ENCODE peak calls at places on chromosomes 12 and 14, in eight cellular contexts. One of them, this sample, is unnamed.

GRCh38 chr12:90024261-90024660 is 315.6 kb upstream of the ATP2B1 start:
- DNase-seq in stromal cell of bone marrow: no peak
- DNase-seq in upper lobe of right lung: no peak
- DNase-seq in NCI-H1105 treated with DMSO at 0.1 percent for 48 hours: no peak
- DNase-seq in head of caudate nucleus: no peak
- DNase-seq in AG09319: peak
- DNase-seq in amygdala: no peak
- DNase-seq in PC-3: peak
- DNase-seq in this sample: no peak

GRCh38 chr12:27179399-27180214 is 64.5 kb upstream of the STK38L start:
- DNase-seq in stromal cell of bone marrow: peak
- DNase-seq in upper lobe of right lung: no peak
- DNase-seq in NCI-H1105 treated with DMSO at 0.1 percent for 48 hours: no peak
- DNase-seq in head of caudate nucleus: peak
- DNase-seq in AG09319: no peak
- DNase-seq in amygdala: no peak
- DNase-seq in PC-3: peak
- DNase-seq in this sample: no peak

GRCh38 chr14:73457050-73457934 is 1.1 kb downstream of the NUMB start:
- DNase-seq in stromal cell of bone marrow: no peak
- DNase-seq in upper lobe of right lung: peak
- DNase-seq in NCI-H1105 treated with DMSO at 0.1 percent for 48 hours: peak
- DNase-seq in head of caudate nucleus: no peak
- DNase-seq in AG09319: no peak
- DNase-seq in amygdala: no peak
- DNase-seq in PC-3: peak
- DNase-seq in this sample: peak

GRCh38 chr12:69099201-69099837 is 140.1 kb upstream of the CPSF6 start:
- DNase-seq in stromal cell of bone marrow: no peak
- DNase-seq in upper lobe of right lung: no peak
- DNase-seq in NCI-H1105 treated with DMSO at 0.1 percent for 48 hours: no peak
- DNase-seq in head of caudate nucleus: no peak
- DNase-seq in AG09319: no peak
- DNase-seq in amygdala: no peak
- DNase-seq in PC-3: no peak
- DNase-seq in this sample: peak

GRCh38 chr12:109738878-109739665 is 25.4 kb downstream of the FAM222A start:
- DNase-seq in stromal cell of bone marrow: no peak
- DNase-seq in upper lobe of right lung: peak
- DNase-seq in NCI-H1105 treated with DMSO at 0.1 percent for 48 hours: no peak
- DNase-seq in head of caudate nucleus: no peak
- DNase-seq in AG09319: no peak
- DNase-seq in amygdala: no peak
- DNase-seq in PC-3: peak
- DNase-seq in this sample: no peak

GRCh38 chr12:121520586-121521086 is 60.2 kb downstream of the KDM2B start:
- DNase-seq in stromal cell of bone marrow: no peak
- DNase-seq in upper lobe of right lung: no peak
- DNase-seq in NCI-H1105 treated with DMSO at 0.1 percent for 48 hours: no peak
- DNase-seq in head of caudate nucleus: no peak
- DNase-seq in AG09319: no peak
- DNase-seq in amygdala: no peak
- DNase-seq in PC-3: no peak
- DNase-seq in this sample: no peak

GRCh38 chr12:54495327-54495726 is 2.2 kb upstream of the NCKAP1L start:
- DNase-seq in stromal cell of bone marrow: no peak
- DNase-seq in upper lobe of right lung: no peak
- DNase-seq in NCI-H1105 treated with DMSO at 0.1 percent for 48 hours: no peak
- DNase-seq in head of caudate nucleus: no peak
- DNase-seq in AG09319: no peak
- DNase-seq in amygdala: no peak
- DNase-seq in PC-3: no peak
- DNase-seq in this sample: no peak

GRCh38 chr12:100656141-100656540 is 82.7 kb downstream of the GAS2L3 start:
- DNase-seq in stromal cell of bone marrow: no peak
- DNase-seq in upper lobe of right lung: no peak
- DNase-seq in NCI-H1105 treated with DMSO at 0.1 percent for 48 hours: peak
- DNase-seq in head of caudate nucleus: no peak
- DNase-seq in AG09319: no peak
- DNase-seq in amygdala: no peak
- DNase-seq in PC-3: no peak
- DNase-seq in this sample: no peak

GRCh38 chr12:131460516-131460915 is 250.4 kb upstream of the SFSWAP start:
- DNase-seq in stromal cell of bone marrow: no peak
- DNase-seq in upper lobe of right lung: no peak
- DNase-seq in NCI-H1105 treated with DMSO at 0.1 percent for 48 hours: no peak
- DNase-seq in head of caudate nucleus: peak
- DNase-seq in AG09319: no peak
- DNase-seq in amygdala: no peak
- DNase-seq in PC-3: peak
- DNase-seq in this sample: no peak

GRCh38 chr12:41287500-41287899 is 99.4 kb downstream of the PDZRN4 start:
- DNase-seq in stromal cell of bone marrow: no peak
- DNase-seq in upper lobe of right lung: no peak
- DNase-seq in NCI-H1105 treated with DMSO at 0.1 percent for 48 hours: no peak
- DNase-seq in head of caudate nucleus: no peak
- DNase-seq in AG09319: no peak
- DNase-seq in amygdala: no peak
- DNase-seq in PC-3: no peak
- DNase-seq in this sample: no peak

GRCh38 chr14:46108228-46108627 is 543.4 kb downstream of the RPL10L start:
- DNase-seq in stromal cell of bone marrow: no peak
- DNase-seq in upper lobe of right lung: no peak
- DNase-seq in NCI-H1105 treated with DMSO at 0.1 percent for 48 hours: no peak
- DNase-seq in head of caudate nucleus: no peak
- DNase-seq in AG09319: no peak
- DNase-seq in amygdala: no peak
- DNase-seq in PC-3: no peak
- DNase-seq in this sample: no peak

GRCh38 chr12:10511756-10512355 is 6.2 kb downstream of the EIF2S3B start:
- DNase-seq in stromal cell of bone marrow: no peak
- DNase-seq in upper lobe of right lung: no peak
- DNase-seq in NCI-H1105 treated with DMSO at 0.1 percent for 48 hours: no peak
- DNase-seq in head of caudate nucleus: peak
- DNase-seq in AG09319: no peak
- DNase-seq in amygdala: no peak
- DNase-seq in PC-3: no peak
- DNase-seq in this sample: no peak

GRCh38 chr14:91997492-91997891 is 42.4 kb downstream of the TRIP11 start:
- DNase-seq in stromal cell of bone marrow: no peak
- DNase-seq in upper lobe of right lung: no peak
- DNase-seq in NCI-H1105 treated with DMSO at 0.1 percent for 48 hours: no peak
- DNase-seq in head of caudate nucleus: no peak
- DNase-seq in AG09319: no peak
- DNase-seq in amygdala: no peak
- DNase-seq in PC-3: no peak
- DNase-seq in this sample: no peak

GRCh38 chr14:35389315-35389667 is 15.3 kb downstream of the NFKBIA start:
- DNase-seq in stromal cell of bone marrow: no peak
- DNase-seq in upper lobe of right lung: no peak
- DNase-seq in NCI-H1105 treated with DMSO at 0.1 percent for 48 hours: no peak
- DNase-seq in head of caudate nucleus: no peak
- DNase-seq in AG09319: no peak
- DNase-seq in amygdala: no peak
- DNase-seq in PC-3: no peak
- DNase-seq in this sample: no peak

GRCh38 chr14:91154851-91155625 is 41.2 kb downstream of the DGLUCY start:
- DNase-seq in stromal cell of bone marrow: peak
- DNase-seq in upper lobe of right lung: no peak
- DNase-seq in NCI-H1105 treated with DMSO at 0.1 percent for 48 hours: peak
- DNase-seq in head of caudate nucleus: no peak
- DNase-seq in AG09319: no peak
- DNase-seq in amygdala: no peak
- DNase-seq in PC-3: peak
- DNase-seq in this sample: no peak

GRCh38 chr14:104520620-104521410 is 58.7 kb upstream of the C14orf180 start:
- DNase-seq in stromal cell of bone marrow: no peak
- DNase-seq in upper lobe of right lung: no peak
- DNase-seq in NCI-H1105 treated with DMSO at 0.1 percent for 48 hours: no peak
- DNase-seq in head of caudate nucleus: no peak
- DNase-seq in AG09319: no peak
- DNase-seq in amygdala: no peak
- DNase-seq in PC-3: no peak
- DNase-seq in this sample: peak

GRCh38 chr12:802242-802995 is 50.0 kb downstream of the WNK1 start:
- DNase-seq in stromal cell of bone marrow: no peak
- DNase-seq in upper lobe of right lung: no peak
- DNase-seq in NCI-H1105 treated with DMSO at 0.1 percent for 48 hours: no peak
- DNase-seq in head of caudate nucleus: no peak
- DNase-seq in AG09319: no peak
- DNase-seq in amygdala: no peak
- DNase-seq in PC-3: no peak
- DNase-seq in this sample: no peak

GRCh38 chr12:92341333-92341691 is 195.7 kb upstream of the BTG1 start:
- DNase-seq in stromal cell of bone marrow: no peak
- DNase-seq in upper lobe of right lung: no peak
- DNase-seq in NCI-H1105 treated with DMSO at 0.1 percent for 48 hours: no peak
- DNase-seq in head of caudate nucleus: no peak
- DNase-seq in AG09319: no peak
- DNase-seq in amygdala: no peak
- DNase-seq in PC-3: no peak
- DNase-seq in this sample: no peak

GRCh38 chr14:77148510-77149231 is 7.1 kb upstream of the ZDHHC22 start:
- DNase-seq in stromal cell of bone marrow: no peak
- DNase-seq in upper lobe of right lung: no peak
- DNase-seq in NCI-H1105 treated with DMSO at 0.1 percent for 48 hours: peak
- DNase-seq in head of caudate nucleus: no peak
- DNase-seq in AG09319: no peak
- DNase-seq in amygdala: no peak
- DNase-seq in PC-3: no peak
- DNase-seq in this sample: no peak

GRCh38 chr12:108017658-108018057 is 111.4 kb upstream of the WSCD2 start:
- DNase-seq in stromal cell of bone marrow: no peak
- DNase-seq in upper lobe of right lung: no peak
- DNase-seq in NCI-H1105 treated with DMSO at 0.1 percent for 48 hours: no peak
- DNase-seq in head of caudate nucleus: peak
- DNase-seq in AG09319: no peak
- DNase-seq in amygdala: no peak
- DNase-seq in PC-3: no peak
- DNase-seq in this sample: peak

GRCh38 chr12:107568718-107569117 is 116.9 kb upstream of the PWP1 start:
- DNase-seq in stromal cell of bone marrow: peak
- DNase-seq in upper lobe of right lung: no peak
- DNase-seq in NCI-H1105 treated with DMSO at 0.1 percent for 48 hours: no peak
- DNase-seq in head of caudate nucleus: no peak
- DNase-seq in AG09319: no peak
- DNase-seq in amygdala: no peak
- DNase-seq in PC-3: peak
- DNase-seq in this sample: no peak

GRCh38 chr14:24254630-24255392 is 8.2 kb downstream of the TGM1 start:
- DNase-seq in stromal cell of bone marrow: no peak
- DNase-seq in upper lobe of right lung: no peak
- DNase-seq in NCI-H1105 treated with DMSO at 0.1 percent for 48 hours: no peak
- DNase-seq in head of caudate nucleus: no peak
- DNase-seq in AG09319: no peak
- DNase-seq in amygdala: no peak
- DNase-seq in PC-3: no peak
- DNase-seq in this sample: no peak

GRCh38 chr12:110670161-110670701 is 18.7 kb downstream of the HVCN1 start:
- DNase-seq in stromal cell of bone marrow: no peak
- DNase-seq in upper lobe of right lung: no peak
- DNase-seq in NCI-H1105 treated with DMSO at 0.1 percent for 48 hours: no peak
- DNase-seq in head of caudate nucleus: no peak
- DNase-seq in AG09319: no peak
- DNase-seq in amygdala: no peak
- DNase-seq in PC-3: no peak
- DNase-seq in this sample: no peak

GRCh38 chr12:45216983-45217485 is 1.1 kb downstream of the ANO6 start:
- DNase-seq in stromal cell of bone marrow: no peak
- DNase-seq in upper lobe of right lung: no peak
- DNase-seq in NCI-H1105 treated with DMSO at 0.1 percent for 48 hours: peak
- DNase-seq in head of caudate nucleus: no peak
- DNase-seq in AG09319: no peak
- DNase-seq in amygdala: no peak
- DNase-seq in PC-3: peak
- DNase-seq in this sample: no peak

GRCh38 chr14:105294142-105294597 is 6.6 kb downstream of the BRF1 start:
- DNase-seq in stromal cell of bone marrow: no peak
- DNase-seq in upper lobe of right lung: no peak
- DNase-seq in NCI-H1105 treated with DMSO at 0.1 percent for 48 hours: peak
- DNase-seq in head of caudate nucleus: peak
- DNase-seq in AG09319: no peak
- DNase-seq in amygdala: no peak
- DNase-seq in PC-3: no peak
- DNase-seq in this sample: no peak

GRCh38 chr14:75044760-75045159 is 6.5 kb downstream of the MLH3 start:
- DNase-seq in stromal cell of bone marrow: no peak
- DNase-seq in upper lobe of right lung: no peak
- DNase-seq in NCI-H1105 treated with DMSO at 0.1 percent for 48 hours: no peak
- DNase-seq in head of caudate nucleus: no peak
- DNase-seq in AG09319: no peak
- DNase-seq in amygdala: no peak
- DNase-seq in PC-3: no peak
- DNase-seq in this sample: no peak

GRCh38 chr12:132724506-132725220 is 14.0 kb downstream of the PGAM5 start:
- DNase-seq in stromal cell of bone marrow: no peak
- DNase-seq in upper lobe of right lung: no peak
- DNase-seq in NCI-H1105 treated with DMSO at 0.1 percent for 48 hours: no peak
- DNase-seq in head of caudate nucleus: no peak
- DNase-seq in AG09319: no peak
- DNase-seq in amygdala: no peak
- DNase-seq in PC-3: no peak
- DNase-seq in this sample: no peak

GRCh38 chr12:116266631-116267349 is 10.7 kb downstream of the MED13L start:
- DNase-seq in stromal cell of bone marrow: no peak
- DNase-seq in upper lobe of right lung: no peak
- DNase-seq in NCI-H1105 treated with DMSO at 0.1 percent for 48 hours: no peak
- DNase-seq in head of caudate nucleus: no peak
- DNase-seq in AG09319: no peak
- DNase-seq in amygdala: no peak
- DNase-seq in PC-3: no peak
- DNase-seq in this sample: no peak

GRCh38 chr14:67166450-67166853 is 22.8 kb upstream of the GARIN2 start:
- DNase-seq in stromal cell of bone marrow: peak
- DNase-seq in upper lobe of right lung: no peak
- DNase-seq in NCI-H1105 treated with DMSO at 0.1 percent for 48 hours: peak
- DNase-seq in head of caudate nucleus: peak
- DNase-seq in AG09319: peak
- DNase-seq in amygdala: no peak
- DNase-seq in PC-3: peak
- DNase-seq in this sample: no peak

GRCh38 chr12:48988030-48988649 is 10.0 kb downstream of the WNT1 start:
- DNase-seq in stromal cell of bone marrow: no peak
- DNase-seq in upper lobe of right lung: peak
- DNase-seq in NCI-H1105 treated with DMSO at 0.1 percent for 48 hours: peak
- DNase-seq in head of caudate nucleus: peak
- DNase-seq in AG09319: no peak
- DNase-seq in amygdala: peak
- DNase-seq in PC-3: peak
- DNase-seq in this sample: no peak

GRCh38 chr14:73888971-73889370 is 2.3 kb downstream of the ZNF410 start:
- DNase-seq in stromal cell of bone marrow: no peak
- DNase-seq in upper lobe of right lung: no peak
- DNase-seq in NCI-H1105 treated with DMSO at 0.1 percent for 48 hours: no peak
- DNase-seq in head of caudate nucleus: no peak
- DNase-seq in AG09319: no peak
- DNase-seq in amygdala: no peak
- DNase-seq in PC-3: peak
- DNase-seq in this sample: no peak

GRCh38 chr12:49541911-49542505 is 3.2 kb downstream of the KCNH3 start:
- DNase-seq in stromal cell of bone marrow: no peak
- DNase-seq in upper lobe of right lung: peak
- DNase-seq in NCI-H1105 treated with DMSO at 0.1 percent for 48 hours: no peak
- DNase-seq in head of caudate nucleus: no peak
- DNase-seq in AG09319: no peak
- DNase-seq in amygdala: no peak
- DNase-seq in PC-3: no peak
- DNase-seq in this sample: no peak

This sample was measured in osteocyte.